ENCODE peak calls at places on chromosomes 16 and 17, in five cellular contexts. One of them, this sample, is unnamed.

GRCh38 chr16:68636064-68636551 is 9.0 kb upstream of the CDH3 start:
- DNase-seq in HepG2: no peak
- DNase-seq in K562: no peak
- DNase-seq in GM12878: no peak
- DNase-seq in IMR-90: no peak
- DNase-seq in this sample: no peak

GRCh38 chr16:71358464-71359031 is at the start of gene CALB2:
- DNase-seq in GM12878: no peak
- DNase-seq in HepG2: peak
- DNase-seq in K562: peak
- DNase-seq in IMR-90: peak
- DNase-seq in this sample: peak

GRCh38 chr17:61143026-61143425 is 256.6 kb upstream of the TBX2 start:
- DNase-seq in IMR-90: no peak
- DNase-seq in HepG2: no peak
- DNase-seq in GM12878: no peak
- DNase-seq in K562: no peak
- DNase-seq in this sample: no peak

GRCh38 chr17:31096106-31096436 is 1.3 kb downstream of the NF1 start:
- DNase-seq in IMR-90: no peak
- DNase-seq in HepG2: no peak
- DNase-seq in K562: no peak
- DNase-seq in GM12878: no peak
- DNase-seq in this sample: peak

GRCh38 chr16:4212934-4213296 is 29.0 kb downstream of the SRL start:
- DNase-seq in K562: no peak
- DNase-seq in IMR-90: peak
- DNase-seq in HepG2: peak
- DNase-seq in GM12878: no peak
- DNase-seq in this sample: no peak

GRCh38 chr16:88781140-88782077 is 3.6 kb downstream of the PIEZO1 start:
- DNase-seq in IMR-90: no peak
- DNase-seq in HepG2: no peak
- DNase-seq in GM12878: no peak
- DNase-seq in K562: peak
- DNase-seq in this sample: no peak

GRCh38 chr17:75689441-75689873 is 22.3 kb downstream of the SAP30BP start:
- DNase-seq in GM12878: peak
- DNase-seq in K562: no peak
- DNase-seq in IMR-90: no peak
- DNase-seq in HepG2: no peak
- DNase-seq in this sample: no peak

GRCh38 chr17:78748730-78749317 is 33.2 kb downstream of the CYTH1 start:
- DNase-seq in K562: peak
- DNase-seq in IMR-90: peak
- DNase-seq in HepG2: peak
- DNase-seq in GM12878: peak
- DNase-seq in this sample: no peak

GRCh38 chr16:85774811-85775210 is 23.9 kb upstream of the C16orf74 start:
- DNase-seq in IMR-90: no peak
- DNase-seq in GM12878: no peak
- DNase-seq in HepG2: no peak
- DNase-seq in K562: no peak
- DNase-seq in this sample: no peak

DNA sequence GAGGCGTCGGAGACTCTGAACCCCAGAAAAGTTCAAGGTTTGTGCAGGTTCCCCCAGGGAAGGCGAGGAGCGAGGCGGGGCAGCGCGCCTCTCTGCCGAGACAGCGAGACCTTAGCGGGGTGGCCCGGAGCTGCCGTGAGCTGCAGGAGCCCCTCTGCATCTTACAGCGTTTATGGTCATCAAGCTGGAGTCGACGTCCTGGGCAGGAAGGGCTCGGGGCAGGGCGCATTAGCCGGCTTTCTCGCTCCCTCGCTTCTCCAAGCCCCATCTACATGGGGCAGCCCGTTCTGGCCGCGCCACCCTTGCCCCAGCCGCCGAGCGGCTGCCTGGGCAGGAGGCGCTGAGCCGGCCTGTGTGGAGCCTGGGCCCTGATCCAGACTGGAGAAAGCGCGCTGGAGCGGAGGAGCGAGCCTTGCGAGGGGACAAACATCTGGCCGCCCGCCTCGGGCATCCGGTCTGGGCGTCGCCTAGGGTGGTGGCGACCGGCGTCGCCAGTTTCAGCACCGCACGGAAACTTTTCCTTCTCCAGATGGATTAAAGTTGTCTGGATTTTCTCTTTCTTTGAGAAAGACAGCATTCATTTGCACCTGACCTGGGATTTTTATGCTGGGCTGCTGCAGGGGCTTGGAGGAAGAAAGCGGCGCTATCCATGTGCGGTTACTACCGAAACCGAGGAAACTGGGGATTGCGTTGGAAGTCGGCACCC is 750 bp downstream of the TMEM132E start:
- DNase-seq in IMR-90: no peak
- DNase-seq in GM12878: no peak
- DNase-seq in HepG2: no peak
- DNase-seq in K562: no peak
- DNase-seq in this sample: peak
- TF ChIP-seq MXI1 in IMR-90: no peak
- TF ChIP-seq MXI1 in GM12878: no peak
- TF ChIP-seq MXI1 in HepG2: no peak
- TF ChIP-seq MXI1 in K562: no peak
- TF ChIP-seq MXI1 in this sample: no peak

DNA sequence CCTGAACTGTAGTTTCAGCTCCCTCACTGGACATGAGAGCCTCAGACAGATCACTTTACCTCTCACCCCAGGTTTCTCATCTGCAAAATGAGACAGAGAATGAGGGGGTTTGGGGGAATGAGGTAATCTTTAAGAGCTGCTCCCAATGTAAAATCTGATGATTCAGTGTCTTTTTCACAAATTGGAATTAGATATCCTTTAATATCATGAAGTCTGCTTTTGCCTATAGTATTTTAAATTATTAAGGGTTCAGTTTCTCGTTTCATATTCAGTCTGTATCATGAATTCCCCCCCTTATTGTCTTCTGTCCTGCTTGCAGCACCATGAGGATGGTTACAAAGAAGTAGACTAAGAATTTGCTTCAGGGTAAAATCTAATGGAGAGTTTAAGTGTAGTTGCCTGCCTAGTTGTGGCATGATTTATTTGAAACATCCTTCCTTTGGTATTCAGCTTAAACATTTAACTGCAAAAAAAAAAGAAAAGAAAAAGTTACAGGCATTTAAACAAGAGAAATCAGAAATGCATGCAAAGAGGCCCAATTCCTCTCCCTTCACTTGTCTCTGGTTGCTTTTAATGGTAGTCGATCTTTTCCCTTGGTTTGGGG is 77.3 kb downstream of the WNT3 start:
- DNase-seq in IMR-90: no peak
- DNase-seq in K562: no peak
- DNase-seq in GM12878: no peak
- DNase-seq in HepG2: no peak
- DNase-seq in this sample: no peak
- TF ChIP-seq MXI1 in IMR-90: no peak
- TF ChIP-seq MXI1 in K562: no peak
- TF ChIP-seq MXI1 in GM12878: no peak
- TF ChIP-seq MXI1 in HepG2: no peak
- TF ChIP-seq MXI1 in this sample: no peak

GRCh38 chr16:16879567-16880251 is 500.8 kb downstream of the NPIPA7 start:
- DNase-seq in IMR-90: no peak
- DNase-seq in GM12878: no peak
- DNase-seq in K562: no peak
- DNase-seq in HepG2: no peak
- DNase-seq in this sample: no peak

GRCh38 chr16:16884451-16884850 is 505.5 kb downstream of the NPIPA7 start:
- DNase-seq in GM12878: no peak
- DNase-seq in HepG2: no peak
- DNase-seq in K562: no peak
- DNase-seq in IMR-90: no peak
- DNase-seq in this sample: no peak

GRCh38 chr16:16882766-16883165 is 503.8 kb downstream of the NPIPA7 start:
- DNase-seq in K562: no peak
- DNase-seq in GM12878: no peak
- DNase-seq in HepG2: no peak
- DNase-seq in IMR-90: no peak
- DNase-seq in this sample: no peak

GRCh38 chr16:16877061-16877460 is 498.1 kb downstream of the NPIPA7 start:
- DNase-seq in HepG2: no peak
- DNase-seq in IMR-90: no peak
- DNase-seq in K562: no peak
- DNase-seq in GM12878: no peak
- DNase-seq in this sample: no peak

DNA sequence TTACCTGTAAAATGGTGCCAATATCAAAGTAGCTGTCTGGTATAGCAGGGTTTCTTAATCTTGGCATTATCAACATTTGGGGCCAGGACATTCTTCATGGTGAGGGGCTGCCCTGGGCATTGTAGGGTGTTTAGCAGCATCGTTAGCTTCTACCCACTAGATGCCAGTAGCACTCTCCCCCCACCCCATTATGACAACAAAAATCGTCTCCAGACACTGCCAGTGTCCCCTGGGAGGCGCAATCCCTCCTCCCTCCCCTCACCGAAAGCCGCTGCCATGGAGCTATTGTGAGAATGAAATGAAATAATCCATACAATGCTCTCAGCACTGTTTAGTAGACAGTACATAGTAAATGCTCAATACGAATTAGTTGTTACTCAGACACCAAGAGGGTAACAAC is 502.8 kb downstream of the NPIPA7 start:
- DNase-seq in IMR-90: no peak
- DNase-seq in K562: no peak
- DNase-seq in HepG2: no peak
- DNase-seq in GM12878: no peak
- DNase-seq in this sample: no peak
- TF ChIP-seq MXI1 in IMR-90: no peak
- TF ChIP-seq MXI1 in K562: no peak
- TF ChIP-seq MXI1 in HepG2: no peak
- TF ChIP-seq MXI1 in GM12878: no peak
- TF ChIP-seq MXI1 in this sample: no peak

GRCh38 chr17:5619088-5619740 is 34.9 kb upstream of the NLRP1 start:
- DNase-seq in IMR-90: no peak
- DNase-seq in GM12878: peak
- DNase-seq in K562: peak
- DNase-seq in HepG2: no peak
- DNase-seq in this sample: no peak
- TF ChIP-seq MXI1 in IMR-90: no peak
- TF ChIP-seq MXI1 in GM12878: no peak
- TF ChIP-seq MXI1 in K562: no peak
- TF ChIP-seq MXI1 in HepG2: no peak
- TF ChIP-seq MXI1 in this sample: no peak